ENCODE peak calls at places on chromosomes 12 and 14, in seven cellular contexts. I is K562, J is MCF 10A, N is nephron progenitor cell, A is Calu3, L is WTC11, W is neural crest cell. S is an unnamed sample.

GRCh38 chr12:31849090-31849687 is 110.0 kb upstream of the RESF1 start:
- DNase-seq in I (no peak), A (peak; percentile 5), L (no peak), W (no peak), N (no peak), J (peak; percentile 49), S (no peak)

GRCh38 chr14:85528080-85528881 is 1.7 kb upstream of the FLRT2 start:
- DNase-seq in W (peak; percentile 20), A (no peak), I (no peak), L (peak; percentile 22), J (peak; percentile 88), N (peak; percentile 36), S (peak; percentile 37)

GRCh38 chr12:107607464-107608392 is 77.9 kb upstream of the PWP1 start:
- DNase-seq in L (peak; percentile 93), I (peak; percentile 83), A (peak; percentile 89), J (peak; percentile 77), W (peak; percentile 83), N (peak; percentile 89), S (peak; percentile 92)

GRCh38 chr14:75736845-75737485 is 75.9 kb downstream of the TTLL5 start:
- DNase-seq in A (no peak), J (no peak), I (no peak), W (no peak), L (no peak), N (no peak), S (no peak)

GRCh38 chr12:16385779-16386646 is 38.6 kb downstream of the MGST1 start:
- DNase-seq in J (peak; percentile 34), A (peak; percentile 47), W (no peak), N (peak; percentile 20), L (peak; percentile 12), I (no peak), S (no peak)

GRCh38 chr12:44184499-44185206 is 348.8 kb downstream of the TMEM117 start:
- DNase-seq in W (no peak), N (no peak), J (no peak), L (no peak), I (no peak), A (no peak), S (no peak)

GRCh38 chr14:22721213-22721612 is 45.3 kb upstream of the OXA1L start:
- DNase-seq in J (no peak), A (no peak), N (no peak), W (no peak), I (no peak), L (no peak), S (no peak)

GRCh38 chr12:92300781-92301180 is 155.1 kb upstream of the BTG1 start:
- DNase-seq in I (no peak), J (no peak), W (no peak), N (no peak), A (no peak), L (no peak), S (no peak)

GRCh38 chr12:127381043-127381668 is 885.8 kb upstream of the TMEM132C start:
- DNase-seq in A (peak; percentile 72), J (peak; percentile 43), N (peak; percentile 85), L (peak; percentile 64), I (peak; percentile 85), W (peak; percentile 69), S (peak; percentile 73)

DNA sequence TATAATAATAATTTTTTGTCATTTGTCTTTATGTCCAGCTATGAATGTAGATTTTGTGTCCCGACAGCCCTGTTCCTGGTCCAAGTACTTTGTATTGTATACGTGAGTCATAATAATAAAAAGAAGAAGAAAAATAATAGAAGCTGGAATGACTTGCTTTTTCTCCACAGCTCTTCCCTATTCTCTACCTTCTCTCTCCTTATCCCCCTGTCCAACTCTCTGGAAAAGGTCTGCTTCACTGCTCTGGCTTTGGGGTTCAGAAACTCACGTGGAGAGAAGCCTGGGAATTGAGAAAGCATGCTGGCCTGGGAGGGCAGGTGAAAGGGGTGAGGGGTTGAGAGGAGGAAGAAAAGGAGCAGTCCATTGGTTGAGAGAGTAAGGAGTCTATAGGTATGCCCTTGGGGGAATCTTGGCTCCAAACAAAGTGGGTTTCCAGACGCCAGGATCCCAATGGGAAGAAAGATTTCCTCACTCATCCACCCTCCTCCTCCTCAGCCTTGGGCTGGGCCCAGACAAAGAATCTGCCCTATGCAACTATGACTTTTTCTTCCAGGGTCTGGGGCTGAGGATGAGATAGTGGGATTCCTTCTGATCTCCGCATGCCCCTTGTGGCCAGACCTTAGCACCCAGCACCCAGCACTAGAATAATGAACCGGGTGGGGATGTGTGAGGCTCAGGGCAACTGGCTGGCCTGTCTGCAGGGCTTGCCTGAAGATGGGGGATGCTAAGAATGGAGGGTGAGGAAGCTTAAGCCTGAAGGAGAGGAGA is 4.0 kb downstream of the HOXC8 start:
- DNase-seq in I (peak; percentile 32), N (no peak), J (no peak), L (no peak), A (no peak), W (no peak), S (no peak)
- TF ChIP-seq CTCF in I (no peak), N (no peak), J (no peak), L (no peak), A (no peak), W (no peak), S (no peak)

GRCh38 chr12:12550277-12550676 is 12.4 kb downstream of the DUSP16 start:
- DNase-seq in N (no peak), J (no peak), W (no peak), L (no peak), I (no peak), A (no peak), S (no peak)

GRCh38 chr12:12555656-12556055 is 7.0 kb downstream of the DUSP16 start:
- DNase-seq in I (no peak), W (no peak), A (no peak), L (no peak), N (no peak), J (no peak), S (no peak)

GRCh38 chr12:12551115-12551514 is 11.5 kb downstream of the DUSP16 start:
- DNase-seq in I (no peak), J (no peak), A (no peak), N (no peak), W (no peak), L (no peak), S (no peak)

GRCh38 chr12:12549426-12549825 is 13.2 kb downstream of the DUSP16 start:
- DNase-seq in N (no peak), I (no peak), L (no peak), W (no peak), A (no peak), J (no peak), S (no peak)

GRCh38 chr12:12553208-12553785 is 9.4 kb downstream of the DUSP16 start:
- DNase-seq in I (no peak), A (no peak), W (no peak), L (no peak), J (no peak), N (no peak), S (no peak)
- TF ChIP-seq CTCF in I (no peak), A (no peak), W (no peak), L (no peak), J (no peak), N (no peak), S (no peak)

GRCh38 chr14:49598182-49598478 is 610 bp upstream of the LRR1 start:
- DNase-seq in L (no peak), J (no peak), A (no peak), W (no peak), N (peak; percentile 35), I (no peak), S (peak; percentile 28)

GRCh38 chr14:49598479-49599301 is at the start of gene LRR1:
- DNase-seq in I (peak; percentile 62), W (peak; percentile 90), A (peak; percentile 90), J (peak; percentile 87), L (peak; percentile 83), N (peak; percentile 89), S (peak; percentile 91)

GRCh38 chr14:49589387-49589786 is 3.2 kb upstream of the RPS29 start:
- DNase-seq in J (no peak), N (no peak), I (no peak), W (no peak), L (no peak), A (no peak), S (no peak)

GRCh38 chr14:49594347-49595089 is 4.2 kb upstream of the LRR1 start:
- DNase-seq in J (no peak), W (no peak), L (no peak), A (no peak), I (peak; percentile 17), N (no peak), S (no peak)

DNA sequence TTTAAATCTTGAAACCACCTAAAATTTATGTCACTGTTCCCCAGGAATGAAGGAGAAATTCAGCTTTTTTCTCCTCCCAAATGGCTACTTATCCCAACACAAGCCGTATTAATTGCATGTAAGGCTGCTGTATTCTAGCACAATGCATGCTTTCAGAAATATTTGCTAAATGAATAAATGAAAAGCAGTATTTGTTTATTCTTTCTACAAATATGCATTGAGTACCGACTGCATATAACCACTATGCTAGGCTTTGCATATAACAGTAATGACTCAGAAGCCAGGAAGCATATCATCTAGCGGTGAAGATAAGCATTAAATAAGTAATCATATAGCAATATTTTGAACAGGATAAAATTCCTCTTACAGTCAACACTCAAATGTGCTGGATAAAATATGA is 5.7 kb upstream of the LRR1 start:
- DNase-seq in A (no peak), L (no peak), J (no peak), N (no peak), W (no peak), I (no peak), S (no peak)
- TF ChIP-seq CTCF in A (no peak), L (no peak), J (no peak), N (no peak), W (no peak), I (no peak), S (no peak)

GRCh38 chr14:95455246-95455645 is 61.2 kb downstream of the SYNE3 start:
- DNase-seq in N (no peak), W (no peak), A (no peak), I (no peak), J (no peak), L (no peak), S (no peak)

GRCh38 chr14:95449131-95449530 is 67.3 kb downstream of the SYNE3 start:
- DNase-seq in W (no peak), I (peak; percentile 31), A (no peak), N (no peak), L (no peak), J (no peak), S (no peak)

GRCh38 chr14:95453713-95453980 is 62.8 kb downstream of the SYNE3 start:
- DNase-seq in I (no peak), L (no peak), W (no peak), J (no peak), A (no peak), N (no peak), S (no peak)

GRCh38 chr14:95452890-95453712 is 63.3 kb downstream of the SYNE3 start:
- DNase-seq in L (no peak), I (no peak), A (no peak), W (no peak), J (no peak), N (no peak), S (no peak)

DNA sequence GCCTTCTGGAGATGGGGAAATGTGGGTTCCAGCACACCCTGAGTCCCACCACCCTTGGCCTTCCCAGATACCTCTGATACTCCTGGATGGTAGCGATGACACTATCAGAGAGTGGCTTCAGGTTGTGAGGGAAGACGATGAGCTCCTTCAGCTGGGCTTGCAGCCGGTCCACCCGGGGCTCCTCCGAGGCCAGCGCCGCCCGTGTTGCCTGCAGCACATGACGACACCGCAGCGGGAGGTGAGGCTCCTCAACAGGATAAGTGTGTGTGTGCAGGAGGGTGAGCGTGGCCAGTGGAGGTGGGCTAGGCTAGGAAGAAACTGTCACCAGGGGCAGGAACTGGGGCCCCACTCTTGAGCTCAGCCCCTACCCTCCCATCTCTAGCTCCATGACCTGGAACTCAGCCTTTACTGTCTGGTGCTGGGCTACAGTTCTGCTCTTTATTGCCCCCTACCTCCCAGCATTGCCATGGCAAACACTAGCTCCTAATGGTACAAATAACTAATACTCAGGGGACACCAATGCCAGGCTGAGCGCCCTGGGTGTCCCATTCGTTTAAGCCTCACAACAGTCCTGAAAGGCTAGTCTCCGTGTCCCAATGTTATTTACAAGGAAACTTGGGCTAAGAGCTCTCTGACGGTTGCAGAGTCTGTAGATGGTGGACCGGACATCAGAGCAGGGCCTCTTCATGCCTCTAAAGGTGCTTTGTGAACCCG is 64.1 kb downstream of the SYNE3 start:
- DNase-seq in J (peak; percentile 28), N (no peak), A (peak; percentile 21), L (peak; percentile 51), I (no peak), W (no peak), S (no peak)
- TF ChIP-seq CTCF in J (peak; percentile 26), N (peak; percentile 35), A (peak; percentile 22), L (peak; percentile 47), I (peak; percentile 60), W (peak; percentile 45), S (peak; percentile 30)